ENCODE peak calls at places on chromosomes 5 and 9, in six cellular contexts. Y is T-helper 9 cell; B is fibroblast of gingiva; Z is RPMI8226; F is SHP77; R is natural killer cell treated with Interleukin-12 subunit alpha and Interleukin-12 subunit beta and Interleukin-15 and Interleukin-18, amount 100 ng/mL, for 72 hours. X is an unnamed sample.

GRCh38 chr5:125148076-125148475 is 401.6 kb upstream of the ZNF608 start:
- DNase-seq in Y (no peak), B (no peak), Z (no peak), F (no peak), R (no peak), X (no peak)

GRCh38 chr5:136655429-136655828 is 290.1 kb upstream of the TRPC7 start:
- DNase-seq in Y (no peak), B (no peak), Z (no peak), F (no peak), R (no peak), X (peak; percentile 10)

GRCh38 chr5:39360483-39361071 is 3.7 kb downstream of the C9 start:
- DNase-seq in Y (no peak), B (no peak), Z (no peak), F (no peak), R (no peak), X (no peak)

GRCh38 chr9:34363619-34364351 is 12.9 kb downstream of the MYORG start:
- DNase-seq in Y (no peak), B (no peak), Z (no peak), F (no peak), R (no peak), X (no peak)

GRCh38 chr5:121462441-121462840 is 389.2 kb upstream of the FTMT start:
- DNase-seq in Y (no peak), B (no peak), Z (no peak), F (no peak), R (no peak), X (no peak)

GRCh38 chr9:95025213-95026170 is 292.0 kb downstream of the FANCC start:
- DNase-seq in Y (no peak), B (peak; percentile 91), Z (no peak), F (no peak), R (no peak), X (peak; percentile 87)

GRCh38 chr5:150302301-150303069 is at the start of gene ARSI:
- DNase-seq in Y (no peak), B (peak; percentile 16), Z (no peak), F (no peak), R (no peak), X (peak; percentile 71)

GRCh38 chr9:89317282-89317681 is 1.0 kb upstream of the SECISBP2 start:
- DNase-seq in Y (no peak), B (no peak), Z (no peak), F (no peak), R (no peak), X (no peak)

GRCh38 chr9:127825319-127826051 is 22.8 kb downstream of the FPGS start:
- DNase-seq in Y (no peak), B (no peak), Z (peak; percentile 43), F (no peak), R (no peak), X (peak; percentile 49)

GRCh38 chr5:150557507-150557872 is 49.6 kb downstream of the NDST1 start:
- DNase-seq in Y (no peak), B (no peak), Z (no peak), F (no peak), R (no peak), X (no peak)

GRCh38 chr5:108670591-108671335 is 76.9 kb upstream of the FER start:
- DNase-seq in Y (no peak), B (no peak), Z (no peak), F (no peak), R (no peak), X (no peak)

GRCh38 chr5:167549763-167550162 is 741.7 kb upstream of the WWC1 start:
- DNase-seq in Y (no peak), B (no peak), Z (no peak), F (no peak), R (no peak), X (peak; percentile 2)

GRCh38 chr5:134224905-134225779 is 731 bp downstream of the PPP2CA start:
- DNase-seq in Y (peak; percentile 61), B (peak; percentile 50), Z (peak; percentile 65), F (peak; percentile 36), R (peak; percentile 80), X (peak; percentile 86)

GRCh38 chr5:121982089-121982488 is 20.3 kb downstream of the SRFBP1 start:
- DNase-seq in Y (no peak), B (peak; percentile 4), Z (no peak), F (no peak), R (no peak), X (no peak)

GRCh38 chr5:40106847-40107246 is 572.9 kb upstream of the PTGER4 start:
- DNase-seq in Y (no peak), B (no peak), Z (no peak), F (no peak), R (no peak), X (no peak)

GRCh38 chr9:133715866-133716563 is 22.1 kb downstream of the SARDH start:
- DNase-seq in Y (no peak), B (no peak), Z (no peak), F (no peak), R (no peak), X (peak; percentile 43)

GRCh38 chr9:20284601-20285289 is 337.6 kb downstream of the MLLT3 start:
- DNase-seq in Y (no peak), B (no peak), Z (no peak), F (no peak), R (no peak), X (no peak)

GRCh38 chr5:68432682-68433081 is 217.1 kb downstream of the PIK3R1 start:
- DNase-seq in Y (peak; percentile 34), B (no peak), Z (no peak), F (no peak), R (no peak), X (no peak)

GRCh38 chr9:134800791-134801339 is 79.7 kb upstream of the FCN2 start:
- DNase-seq in Y (no peak), B (no peak), Z (no peak), F (no peak), R (no peak), X (no peak)

GRCh38 chr5:71748360-71748759 is 29.3 kb downstream of the CARTPT start:
- DNase-seq in Y (no peak), B (no peak), Z (no peak), F (peak; percentile 9), R (no peak), X (peak; percentile 9)

GRCh38 chr5:157046041-157046440 is 12.9 kb downstream of the HAVCR1 start:
- DNase-seq in Y (no peak), B (no peak), Z (peak; percentile 35), F (no peak), R (no peak), X (peak; percentile 2)

GRCh38 chr5:122078116-122078865 is at the start of gene LOX:
- DNase-seq in Y (no peak), B (peak; percentile 98), Z (no peak), F (peak; percentile 42), R (no peak), X (peak; percentile 96)

GRCh38 chr5:77921369-77921768 is 145.2 kb upstream of the TBCA start:
- DNase-seq in Y (no peak), B (no peak), Z (no peak), F (no peak), R (no peak), X (no peak)

GRCh38 chr9:16221822-16222547 is 648.5 kb downstream of the BNC2 start:
- DNase-seq in Y (no peak), B (peak; percentile 69), Z (peak; percentile 14), F (no peak), R (no peak), X (no peak)

GRCh38 chr9:127905788-127906191 is 6.4 kb upstream of the ST6GALNAC6 start:
- DNase-seq in Y (peak; percentile 75), B (no peak), Z (no peak), F (no peak), R (peak; percentile 73), X (no peak)

GRCh38 chr5:176797456-176798093 is 12.8 kb upstream of the UNC5A start:
- DNase-seq in Y (no peak), B (no peak), Z (no peak), F (no peak), R (no peak), X (no peak)

GRCh38 chr5:104111622-104112021 is 549.0 kb upstream of the NUDT12 start:
- DNase-seq in Y (no peak), B (no peak), Z (no peak), F (no peak), R (no peak), X (no peak)

GRCh38 chr5:36928947-36929346 is 52.4 kb downstream of the NIPBL start:
- DNase-seq in Y (no peak), B (peak; percentile 59), Z (no peak), F (no peak), R (no peak), X (peak; percentile 9)

GRCh38 chr5:133952729-133953567 is 15.5 kb downstream of the C5orf15 start:
- DNase-seq in Y (no peak), B (peak; percentile 95), Z (peak; percentile 87), F (no peak), R (no peak), X (peak; percentile 89)

GRCh38 chr9:127611796-127612790 is at the start of gene STXBP1:
- DNase-seq in Y (peak; percentile 82), B (peak; percentile 79), Z (peak; percentile 96), F (peak; percentile 65), R (peak; percentile 93), X (peak; percentile 96)